ENCODE peak calls at places on chromosomes 3 and 15, in ten cellular contexts. Z is sigmoid colon, G is HepG2, L is suprapubic skin, T is K562, D is transverse colon, H is breast epithelium, S is SK-N-MC, B is GM12878, U is spleen. R is an unnamed sample.

GRCh38 chr15:77183066-77183465 is 112.2 kb upstream of the TSPAN3 start:
- DNase-seq in G (no peak), Z (no peak), L (no peak), T (no peak), H (no peak), D (no peak), U (no peak), B (no peak), S (no peak), R (no peak)

GRCh38 chr3:152270145-152270870 is 1.6 kb downstream of the MBNL1 start:
- DNase-seq in H (no peak), T (no peak), Z (no peak), D (no peak), G (peak; percentile 39), B (no peak), U (no peak), L (no peak), S (no peak), R (no peak)

GRCh38 chr3:136366289-136366688 is 116.1 kb downstream of the PCCB start:
- DNase-seq in Z (no peak), S (no peak), L (no peak), U (no peak), B (no peak), T (no peak), D (no peak), G (no peak), H (no peak), R (no peak)

GRCh38 chr3:31692714-31693113 is 160.0 kb downstream of the STT3B start:
- DNase-seq in T (no peak), Z (no peak), B (no peak), G (no peak), U (no peak), S (no peak), H (no peak), L (no peak), D (no peak), R (peak; percentile 16)

GRCh38 chr3:46360904-46361303 is 7.0 kb downstream of the CCR2 start:
- DNase-seq in H (no peak), U (no peak), B (no peak), Z (no peak), D (no peak), T (no peak), L (no peak), S (no peak), G (no peak), R (peak; percentile 60)

GRCh38 chr3:153130312-153130977 is 31.6 kb upstream of the RAP2B start:
- DNase-seq in T (no peak), G (no peak), D (no peak), H (no peak), U (no peak), S (no peak), B (peak; percentile 72), Z (no peak), L (no peak), R (no peak)

GRCh38 chr15:65512807-65513416 is 4.6 kb downstream of the DPP8 start:
- DNase-seq in H (peak; percentile 28), T (no peak), G (no peak), U (no peak), B (no peak), L (no peak), D (no peak), Z (peak; percentile 90), S (no peak), R (no peak)

GRCh38 chr3:172140499-172141391 is 101.4 kb downstream of the FNDC3B start:
- DNase-seq in L (no peak), B (no peak), G (peak; percentile 98), U (no peak), H (peak; percentile 59), D (peak; percentile 65), T (no peak), S (peak; percentile 91), Z (peak; percentile 78), R (no peak)

GRCh38 chr15:83276661-83277060 is 7.8 kb downstream of the BNC1 start:
- DNase-seq in S (no peak), U (no peak), G (no peak), T (no peak), B (no peak), Z (no peak), L (no peak), D (no peak), H (no peak), R (no peak)
- H3K27ac ChIP-seq in S (no peak overlapping the region), U (no peak overlapping the region), G (no peak overlapping the region), T (no peak overlapping the region), B (no peak overlapping the region), Z (no peak overlapping the region), L (no peak overlapping the region), D (no peak overlapping the region), H (no peak overlapping the region), R (no peak overlapping the region)

GRCh38 chr3:52349131-52349530 is 33.0 kb downstream of the DNAH1 start:
- DNase-seq in G (no peak), D (no peak), L (no peak), U (peak; percentile 23), S (no peak), B (no peak), H (no peak), T (no peak), Z (no peak), R (no peak)

GRCh38 chr3:52346623-52347530 is 30.8 kb downstream of the DNAH1 start:
- DNase-seq in H (no peak), D (no peak), B (no peak), T (no peak), G (no peak), S (no peak), L (no peak), U (no peak), Z (no peak), R (no peak)

GRCh38 chr3:52349611-52350395 is 33.7 kb downstream of the DNAH1 start:
- DNase-seq in U (peak; percentile 40), L (no peak), H (no peak), Z (no peak), G (no peak), S (no peak), B (no peak), T (no peak), D (no peak), R (no peak)

GRCh38 chr3:52345521-52346110 is 29.5 kb downstream of the DNAH1 start:
- DNase-seq in T (no peak), L (no peak), H (no peak), U (no peak), D (no peak), B (no peak), S (no peak), Z (no peak), G (no peak), R (no peak)

DNA sequence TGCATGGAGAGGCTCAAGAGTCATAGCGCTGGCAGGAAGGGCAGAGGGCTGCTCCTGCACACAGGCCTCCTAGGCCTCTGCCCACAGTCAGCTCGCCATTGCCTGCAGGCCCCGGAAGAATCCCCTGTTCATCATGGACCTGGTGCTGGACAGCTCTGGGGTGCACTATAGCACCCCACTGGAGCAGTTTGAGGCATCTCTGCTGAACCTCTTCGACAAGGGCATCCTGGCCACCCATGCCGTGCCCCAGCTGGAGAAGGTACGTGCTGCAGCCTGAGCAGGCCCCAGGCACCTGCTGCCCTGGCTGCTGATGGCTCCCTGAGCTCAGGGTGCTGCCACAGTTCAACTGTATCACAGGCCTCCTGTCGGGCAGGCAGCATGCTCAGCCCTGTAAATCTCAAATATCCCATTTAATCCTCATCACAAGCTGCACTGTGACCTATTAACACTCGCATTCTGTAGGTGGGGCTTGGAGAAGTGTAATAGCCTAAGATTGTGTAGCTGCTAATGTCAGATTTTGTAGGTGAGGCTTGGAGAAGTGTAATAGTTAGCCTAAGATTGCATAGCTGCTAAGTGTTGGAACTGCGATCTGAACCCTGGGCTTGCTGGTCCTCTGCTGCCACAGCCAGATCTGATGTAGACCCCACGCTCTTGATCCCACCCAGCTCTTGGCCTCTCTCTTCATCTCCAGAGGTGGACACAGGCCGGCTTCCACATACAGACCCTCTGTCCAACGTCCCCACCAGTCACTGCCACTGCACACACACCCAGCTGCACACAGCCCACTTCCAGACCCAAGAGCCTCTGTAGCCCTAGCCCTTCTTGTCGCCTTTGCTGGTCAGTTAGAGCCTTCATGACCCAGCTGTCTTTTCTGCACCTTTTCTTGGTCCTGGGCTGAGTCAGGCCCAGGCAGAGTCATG is 31.9 kb downstream of the DNAH1 start:
- DNase-seq in D (no peak), Z (no peak), H (no peak), B (no peak), L (no peak), S (no peak), U (no peak), G (no peak), T (no peak), R (no peak)
- TF ChIP-seq POLR2AphosphoS5 in D (no peak), Z (no peak), H (no peak), B (no peak), L (no peak), S (no peak), U (no peak), G (no peak), T (no peak), R (no peak)

GRCh38 chr15:71291723-71292122 is 176.5 kb downstream of the THSD4 start:
- DNase-seq in L (no peak), Z (no peak), T (no peak), B (no peak), H (no peak), S (no peak), U (no peak), D (no peak), G (no peak), R (no peak)

GRCh38 chr15:71294251-71294635 is 179.0 kb downstream of the THSD4 start:
- DNase-seq in G (no peak), L (no peak), S (no peak), D (no peak), T (no peak), U (no peak), B (no peak), Z (no peak), H (no peak), R (no peak)

GRCh38 chr15:71296032-71296686 is 180.9 kb downstream of the THSD4 start:
- DNase-seq in L (no peak), H (peak; percentile 25), G (no peak), U (no peak), Z (no peak), T (no peak), D (peak; percentile 74), B (no peak), S (no peak), R (no peak)

GRCh38 chr15:71294636-71295241 is 179.5 kb downstream of the THSD4 start:
- DNase-seq in U (no peak), H (no peak), S (no peak), L (no peak), Z (no peak), G (no peak), B (no peak), D (peak; percentile 88), T (no peak), R (no peak)

GRCh38 chr15:71295242-71296031 is 180.2 kb downstream of the THSD4 start:
- DNase-seq in T (no peak), U (no peak), D (no peak), G (peak; percentile 12), B (no peak), H (no peak), L (no peak), Z (no peak), S (no peak), R (no peak)
- H3K4me3 ChIP-seq in T (no peak overlapping the region), U (no peak overlapping the region), D (no peak overlapping the region), G (no peak overlapping the region), B (no peak overlapping the region), H (no peak overlapping the region), L (no peak overlapping the region), Z (no peak overlapping the region), S (no peak overlapping the region), R (no peak overlapping the region)

DNA sequence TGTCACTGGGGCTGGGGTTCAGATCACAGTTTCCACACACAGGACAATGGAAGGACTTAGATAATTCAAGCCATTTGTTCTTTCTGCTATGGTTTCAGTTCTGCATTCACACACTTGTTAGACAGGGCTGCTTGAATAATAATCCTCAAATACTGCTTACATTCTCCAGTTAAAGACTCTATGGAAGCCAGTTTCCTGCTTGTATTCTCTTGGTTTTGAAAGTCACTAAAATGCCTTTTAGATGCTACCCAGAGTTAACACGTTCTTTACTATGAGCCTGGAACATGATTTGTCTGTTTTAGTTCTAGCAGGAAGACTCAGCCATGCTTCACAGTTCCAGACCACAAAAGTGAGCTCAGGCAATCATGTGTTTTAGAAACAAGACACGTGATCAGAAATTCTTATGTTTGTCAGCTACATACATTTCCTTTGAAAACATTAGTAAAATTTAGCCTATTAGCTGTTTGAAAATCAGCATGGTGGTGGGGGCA is 152.4 kb downstream of the LEKR1 start:
- DNase-seq in U (no peak), G (no peak), B (peak; percentile 83), L (no peak), S (no peak), Z (no peak), H (no peak), T (no peak), D (no peak), R (peak; percentile 7)
- H3K27ac ChIP-seq in U (peak overlapping the region; percentile 61), G (no peak overlapping the region), B (peak overlapping the region; percentile 93), L (no peak overlapping the region), S (no peak overlapping the region), Z (no peak overlapping the region), H (no peak overlapping the region), T (no peak overlapping the region), D (no peak overlapping the region), R (no peak overlapping the region)

R was measured in HL-60.